ENCODE peak calls at places on chromosomes 2 and 18, in four cellular contexts. M is adrenal gland, A is pancreas, N is SK-N-SH. V is an unnamed sample. For H3K4me1, the result is how much of the 10 kb centered on the place peaks cover.

GRCh38 chr2:205734436-205734835 is 52.1 kb downstream of the NRP2 start:
- DNase-seq in M (peak), N (peak), A (no peak), V (no peak)

GRCh38 chr2:26144031-26144430 is 28.9 kb upstream of the GAREM2 start:
- DNase-seq in A (no peak), N (no peak), M (no peak), V (no peak)

GRCh38 chr2:159904565-159905281 is 106.7 kb upstream of the CD302 start:
- DNase-seq in A (peak), N (no peak), M (peak), V (peak)

GRCh38 chr18:42338683-42339082 is 383.6 kb downstream of the PIK3C3 start:
- DNase-seq in M (no peak), A (no peak), N (no peak), V (no peak)

GRCh38 chr2:120450196-120450820 is 104.4 kb downstream of the INHBB start:
- DNase-seq in A (no peak), N (no peak), M (no peak), V (no peak)

GRCh38 chr2:197057946-197058345 is 131.4 kb upstream of the PGAP1 start:
- DNase-seq in N (no peak), A (no peak), M (no peak), V (no peak)

GRCh38 chr2:26670171-26670570 is 22.4 kb upstream of the KCNK3 start:
- DNase-seq in N (no peak), M (peak), A (no peak), V (no peak)

GRCh38 chr2:7672027-7672684 is 754.9 kb downstream of the RNF144A start:
- DNase-seq in A (peak), N (peak), M (peak), V (no peak)

GRCh38 chr2:11583203-11583752 is 49.4 kb downstream of the GREB1 start:
- DNase-seq in A (peak), M (no peak), N (no peak), V (no peak)

GRCh38 chr2:157173740-157174184 is 83.7 kb upstream of the GALNT5 start:
- DNase-seq in M (no peak), N (peak), A (no peak), V (no peak)

GRCh38 chr2:218963597-218963996 is 4.1 kb downstream of the CDK5R2 start:
- DNase-seq in N (no peak), A (no peak), M (no peak), V (no peak)

GRCh38 chr2:71379086-71379485 is 47.5 kb downstream of the ZNF638 start:
- DNase-seq in A (no peak), M (no peak), N (no peak), V (no peak)

GRCh38 chr18:28357785-28358401 is 181.0 kb upstream of the CDH2 start:
- DNase-seq in M (no peak), A (no peak), N (no peak), V (no peak)

GRCh38 chr2:196284901-196285589 is 113.7 kb upstream of the STK17B start:
- DNase-seq in M (no peak), N (no peak), A (no peak), V (no peak)

GRCh38 chr2:7919510-7919909 is 762.3 kb upstream of the ID2 start:
- DNase-seq in M (no peak), N (no peak), A (no peak), V (no peak)

GRCh38 chr2:184359379-184359778 is 238.9 kb upstream of the ZNF804A start:
- DNase-seq in A (no peak), M (no peak), N (no peak), V (no peak)

GRCh38 chr2:20959252-20959651 is 84.6 kb downstream of the APOB start:
- DNase-seq in N (no peak), A (no peak), M (no peak), V (no peak)

GRCh38 chr2:217919204-217919603 is 83.6 kb downstream of the TNS1 start:
- DNase-seq in N (no peak), A (no peak), M (no peak), V (peak)

GRCh38 chr2:23069156-23069555 is 315.8 kb upstream of the KLHL29 start:
- DNase-seq in M (no peak), N (no peak), A (no peak), V (no peak)

GRCh38 chr2:100281521-100282438 is 40.5 kb downstream of the LONRF2 start:
- DNase-seq in N (no peak), A (no peak), M (peak), V (no peak)

GRCh38 chr2:36356990-36357505 is 1.5 kb downstream of the CRIM1 start:
- DNase-seq in A (no peak), N (peak), M (peak), V (no peak)

GRCh38 chr2:40287201-40287600 is 164.7 kb downstream of the SLC8A1 start:
- DNase-seq in M (no peak), A (no peak), N (no peak), V (no peak)

GRCh38 chr2:186093168-186093567 is 354.6 kb downstream of the FSIP2 start:
- DNase-seq in A (no peak), M (no peak), N (no peak), V (no peak)

GRCh38 chr2:213306320-213306942 is 22.2 kb downstream of the SPAG16 start:
- DNase-seq in N (no peak), A (peak), M (peak), V (peak)

GRCh38 chr2:178377046-178377445 is 73.9 kb downstream of the PRKRA start:
- DNase-seq in M (no peak), N (no peak), A (no peak), V (no peak)

GRCh38 chr18:51195086-51195601 is 2.3 kb downstream of the MEX3C start:
- DNase-seq in M (no peak), N (no peak), A (no peak), V (no peak)

GRCh38 chr2:46184794-46185583 is 112.2 kb upstream of the EPAS1 start:
- DNase-seq in A (no peak), M (no peak), N (no peak), V (no peak)
- TF ChIP-seq CTCF in A (no peak), M (no peak), N (no peak), V (no peak)

GRCh38 chr2:227150222-227150936 is 13.6 kb downstream of the COL4A4 start:
- DNase-seq in M (no peak), A (no peak), N (no peak), V (no peak)

GRCh38 chr2:227148106-227148505 is 15.9 kb downstream of the COL4A4 start:
- DNase-seq in M (no peak), A (no peak), N (no peak), V (no peak)

GRCh38 chr2:227143895-227144294 is 20.1 kb downstream of the COL4A4 start:
- DNase-seq in M (no peak), A (no peak), N (no peak), V (no peak)

GRCh38 chr2:227146456-227146855 is 17.5 kb downstream of the COL4A4 start:
- DNase-seq in N (no peak), A (no peak), M (no peak), V (no peak)

DNA sequence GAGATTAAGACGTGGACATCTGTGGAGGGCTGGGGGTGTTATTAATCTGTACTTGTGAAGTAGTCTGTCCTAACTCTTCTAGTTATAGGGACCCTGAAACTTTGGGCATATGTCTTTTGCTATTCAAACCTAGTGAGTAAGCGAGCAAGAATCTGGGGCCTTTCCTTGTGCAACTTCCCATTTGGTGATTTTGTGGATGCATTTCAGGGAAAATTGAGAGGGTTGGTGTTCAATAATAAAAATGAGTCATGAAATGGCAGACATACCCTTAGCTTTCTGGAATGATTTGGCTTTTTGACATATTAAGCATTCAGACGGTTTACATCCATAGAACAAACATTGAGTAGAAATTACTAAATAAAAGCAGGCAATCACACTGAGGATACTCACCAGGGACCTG is 17.0 kb downstream of the COL4A4 start:
- DNase-seq in M (no peak), A (no peak), N (no peak), V (no peak)
- H3K4me1 ChIP-seq in M (under half), A (under half), N (under half), V (under half)

DNA sequence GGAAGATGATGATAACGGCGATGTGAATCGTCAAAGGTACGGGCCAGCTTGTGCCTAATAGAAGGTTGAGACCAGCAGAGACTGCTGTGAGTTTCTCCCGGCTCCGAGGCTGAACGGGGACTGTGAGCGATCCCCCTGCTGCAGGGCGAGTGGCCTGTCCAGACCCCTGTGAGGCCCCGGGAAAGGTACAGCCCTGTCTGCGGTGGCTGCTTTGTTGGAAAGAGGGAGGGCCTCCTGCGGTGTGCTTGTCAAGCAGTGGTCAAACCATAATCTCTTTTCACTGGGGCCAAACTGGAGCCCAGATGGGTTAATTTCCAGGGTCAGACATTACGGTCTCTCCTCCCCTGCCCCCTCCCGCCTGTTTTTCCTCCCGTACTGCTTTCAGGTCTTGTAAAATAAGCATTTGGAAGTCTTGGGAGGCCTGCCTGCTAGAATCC is 3.0 kb downstream of the FZD7 start:
- DNase-seq in M (no peak), A (no peak), N (peak), V (no peak)
- H3K4me3 ChIP-seq in M (peak), A (no peak), N (peak), V (peak)

GRCh38 chr2:16639431-16639830 is 26.2 kb downstream of the CYRIA start:
- DNase-seq in N (no peak), A (no peak), M (no peak), V (no peak)
- TF ChIP-seq CTCF in N (no peak), A (no peak), M (peak), V (no peak)

DNA sequence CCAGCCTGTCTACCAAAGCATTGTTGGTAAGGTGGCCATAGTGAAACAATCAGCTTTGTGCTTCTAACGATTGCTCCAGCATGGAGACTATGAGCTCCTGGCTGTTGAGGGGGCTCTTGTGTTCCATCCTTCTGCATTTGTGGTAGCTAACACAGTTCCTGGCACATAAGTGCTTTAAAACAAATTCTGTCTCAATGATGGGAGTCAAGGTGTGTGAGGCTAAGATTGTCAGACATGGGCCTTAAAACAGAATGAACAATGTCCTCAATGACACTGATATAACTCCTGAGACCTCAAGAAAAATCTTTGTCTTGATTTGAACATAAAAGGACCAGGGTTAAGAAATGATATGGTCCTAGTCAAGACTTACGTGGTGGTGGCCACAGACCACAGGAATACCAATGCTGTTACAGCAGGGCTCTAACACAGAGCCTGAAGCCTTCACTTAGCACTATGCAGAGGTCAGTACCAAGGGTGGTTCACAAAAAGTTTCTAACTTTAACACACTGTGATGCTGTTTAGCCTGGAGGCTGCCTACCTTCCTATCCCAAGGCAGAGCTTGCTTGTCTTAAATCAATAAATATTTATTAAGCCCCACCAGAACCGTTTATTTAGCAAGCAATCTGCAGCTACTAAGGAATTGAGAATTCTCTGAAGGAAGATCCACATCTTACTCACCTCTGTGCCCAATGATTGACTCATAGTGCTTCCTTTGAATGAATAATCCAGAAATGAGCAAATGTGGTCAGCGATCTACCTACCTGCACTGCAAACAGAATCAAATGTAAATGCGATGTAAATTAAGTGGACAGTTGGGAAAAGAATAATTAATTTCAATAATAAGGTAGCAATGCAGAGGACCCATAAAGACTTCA is 35.1 kb downstream of the EVA1A start:
- DNase-seq in N (no peak), M (no peak), A (no peak), V (no peak)
- H3K4me1 ChIP-seq in N (under half), M (under half), A (under half), V (under half)

GRCh38 chr18:75213610-75214009 is 3.0 kb downstream of the TSHZ1 start:
- DNase-seq in N (no peak), A (no peak), M (no peak), V (no peak)

GRCh38 chr18:75214766-75215515 is 4.3 kb downstream of the TSHZ1 start:
- DNase-seq in A (no peak), M (no peak), N (no peak), V (no peak)

GRCh38 chr18:75216926-75217303 is 6.3 kb downstream of the TSHZ1 start:
- DNase-seq in A (no peak), M (no peak), N (no peak), V (no peak)

GRCh38 chr18:75216212-75216925 is 5.8 kb downstream of the TSHZ1 start:
- DNase-seq in N (no peak), A (no peak), M (no peak), V (no peak)

GRCh38 chr18:75215663-75216062 is 5.1 kb downstream of the TSHZ1 start:
- DNase-seq in A (no peak), N (no peak), M (no peak), V (no peak)
- H3K4me3 ChIP-seq in A (no peak), N (no peak), M (no peak), V (no peak)